ENCODE peak calls at places on chromosomes 3 and 15, in six cellular contexts. Q is NCI-H345; O is glutamatergic neuron; W is left lung; A is CD8-positive, alpha-beta memory T cell; G is KBM-7. R is an unnamed sample.

GRCh38 chr15:49815937-49816336 is 195.1 kb downstream of the DTWD1 start:
- DNase-seq in W (no peak), O (no peak), G (peak; percentile 54), A (no peak), Q (no peak), R (no peak)

GRCh38 chr3:38738630-38739395 is 77.2 kb downstream of the SCN10A start:
- DNase-seq in O (peak; percentile 62), A (no peak), Q (peak; percentile 17), W (no peak), G (peak; percentile 67), R (peak; percentile 39)

GRCh38 chr15:75712668-75713337 is at the start of gene CSPG4:
- DNase-seq in G (no peak), W (peak; percentile 82), Q (no peak), A (no peak), O (peak; percentile 58), R (no peak)

GRCh38 chr3:139457066-139457465 is 19.2 kb downstream of the RBP2 start:
- DNase-seq in W (no peak), Q (no peak), A (no peak), O (no peak), G (no peak), R (no peak)

GRCh38 chr3:36989000-36989399 is 3.9 kb downstream of the EPM2AIP1 start:
- DNase-seq in A (no peak), O (no peak), Q (no peak), G (peak; percentile 54), W (no peak), R (no peak)

GRCh38 chr3:188772886-188773285 is 398.9 kb upstream of the TPRG1 start:
- DNase-seq in A (no peak), W (no peak), O (no peak), Q (no peak), G (no peak), R (no peak)

GRCh38 chr3:190384241-190384863 is 3.6 kb upstream of the CLDN16 start:
- DNase-seq in Q (no peak), A (no peak), O (no peak), G (peak; percentile 65), W (no peak), R (peak; percentile 37)

GRCh38 chr3:72663429-72663828 is 184.8 kb downstream of the SHQ1 start:
- DNase-seq in O (no peak), W (no peak), A (no peak), Q (peak; percentile 86), G (no peak), R (no peak)

GRCh38 chr15:59528965-59529402 is 82.6 kb upstream of the GCNT3 start:
- DNase-seq in G (peak; percentile 75), W (peak; percentile 82), A (peak; percentile 51), O (peak; percentile 84), Q (peak; percentile 83), R (peak; percentile 81)

GRCh38 chr3:44995142-44995770 is 19.2 kb downstream of the EXOSC7 start:
- DNase-seq in G (no peak), O (no peak), A (no peak), Q (peak; percentile 23), W (no peak), R (no peak)

GRCh38 chr3:58999134-58999778 is 50.6 kb downstream of the CFAP20DC start:
- DNase-seq in A (no peak), O (no peak), W (no peak), Q (no peak), G (no peak), R (no peak)

GRCh38 chr3:115134648-115135347 is 12.3 kb downstream of the ZBTB20 start:
- DNase-seq in G (no peak), Q (no peak), W (no peak), O (no peak), A (no peak), R (no peak)

GRCh38 chr3:183298708-183299153 is 45.7 kb downstream of the B3GNT5 start:
- DNase-seq in W (peak; percentile 89), Q (peak; percentile 80), A (no peak), O (peak; percentile 65), G (peak; percentile 60), R (no peak)

GRCh38 chr15:91099616-91100560 is at the start of gene SV2B:
- DNase-seq in A (peak; percentile 28), O (peak; percentile 74), W (peak; percentile 81), G (peak; percentile 52), Q (peak; percentile 45), R (no peak)

GRCh38 chr15:63764912-63765311 is 68.8 kb downstream of the HERC1 start:
- DNase-seq in A (no peak), O (no peak), G (no peak), Q (no peak), W (no peak), R (no peak)

GRCh38 chr15:95953032-95953431 is 377.5 kb upstream of the NR2F2 start:
- DNase-seq in G (no peak), W (no peak), O (no peak), A (no peak), Q (no peak), R (no peak)

GRCh38 chr3:134348524-134348923 is 25.7 kb downstream of the AMOTL2 start:
- DNase-seq in G (no peak), Q (no peak), W (no peak), O (no peak), A (no peak), R (no peak)

GRCh38 chr3:126732281-126733060 is 28.4 kb downstream of the CHCHD6 start:
- DNase-seq in A (no peak), Q (no peak), O (no peak), G (no peak), W (no peak), R (no peak)

GRCh38 chr3:46905661-46906451 is 28.3 kb downstream of the PTH1R start:
- DNase-seq in A (no peak), W (no peak), O (no peak), Q (no peak), G (no peak), R (no peak)

GRCh38 chr3:129211772-129212171 is 28.1 kb upstream of the CNBP start:
- DNase-seq in Q (peak; percentile 44), A (no peak), W (peak; percentile 89), O (no peak), G (peak; percentile 57), R (no peak)

GRCh38 chr15:45641374-45641778 is 6.5 kb downstream of the SQOR start:
- DNase-seq in G (no peak), Q (no peak), A (no peak), O (no peak), W (no peak), R (no peak)

GRCh38 chr3:28841436-28841835 is 439.4 kb upstream of the RBMS3 start:
- DNase-seq in O (no peak), G (no peak), A (no peak), Q (no peak), W (no peak), R (no peak)

GRCh38 chr3:17307482-17307881 is 422.7 kb downstream of the PLCL2 start:
- DNase-seq in A (no peak), W (no peak), G (no peak), Q (no peak), O (no peak), R (no peak)

GRCh38 chr15:88878720-88879184 is 16.6 kb downstream of the HAPLN3 start:
- DNase-seq in O (peak; percentile 84), A (no peak), Q (peak; percentile 35), G (peak; percentile 76), W (peak; percentile 79), R (peak; percentile 49)

GRCh38 chr3:32842987-32843386 is 25.2 kb downstream of the TRIM71 start:
- DNase-seq in A (no peak), W (no peak), Q (no peak), G (no peak), O (no peak), R (no peak)

GRCh38 chr3:108202834-108203233 is 19.4 kb downstream of the IFT57 start:
- DNase-seq in Q (no peak), G (no peak), O (peak; percentile 16), A (no peak), W (peak; percentile 16), R (no peak)

GRCh38 chr3:104132566-104132997 is 1234.1 kb upstream of the ALCAM start:
- DNase-seq in W (no peak), Q (no peak), G (no peak), A (no peak), O (no peak), R (no peak)

GRCh38 chr3:172982731-172983364 is 158.2 kb downstream of the SPATA16 start:
- DNase-seq in Q (no peak), G (no peak), O (no peak), A (no peak), W (no peak), R (no peak)

GRCh38 chr3:80018375-80018774 is 250.6 kb upstream of the ROBO1 start:
- DNase-seq in O (no peak), G (no peak), W (no peak), A (no peak), Q (no peak), R (no peak)

GRCh38 chr3:191882289-191882688 is 421.3 kb downstream of the PYDC2 start:
- DNase-seq in A (no peak), W (no peak), Q (no peak), O (no peak), G (no peak), R (no peak)

GRCh38 chr3:101279162-101279561 is 41.2 kb downstream of the IMPG2 start:
- DNase-seq in G (no peak), Q (no peak), W (no peak), A (no peak), O (no peak), R (no peak)

GRCh38 chr15:41507820-41508290 is 5.8 kb downstream of the LTK start:
- DNase-seq in O (no peak), A (no peak), G (no peak), Q (no peak), W (no peak), R (no peak)

GRCh38 chr3:137071104-137071503 is 113.3 kb downstream of the IL20RB start:
- DNase-seq in Q (peak; percentile 7), A (no peak), O (no peak), W (no peak), G (no peak), R (no peak)

GRCh38 chr3:78917541-78917940 is 850.3 kb downstream of the ROBO1 start:
- DNase-seq in G (no peak), O (no peak), W (no peak), Q (no peak), A (no peak), R (no peak)

GRCh38 chr15:94930945-94931344 is 699.6 kb downstream of the MCTP2 start:
- DNase-seq in Q (no peak), A (no peak), O (no peak), G (no peak), W (no peak), R (no peak)

GRCh38 chr3:197083486-197083885 is 53.9 kb upstream of the MELTF start:
- DNase-seq in W (no peak), A (no peak), Q (peak; percentile 3), G (no peak), O (no peak), R (no peak)

GRCh38 chr15:60408438-60409105 is 10.8 kb upstream of the ANXA2 start:
- DNase-seq in W (no peak), O (no peak), A (peak; percentile 21), Q (no peak), G (peak; percentile 75), R (peak; percentile 44)

GRCh38 chr3:95539950-95540483 is 1274.4 kb upstream of the EPHA6 start:
- DNase-seq in G (no peak), A (no peak), O (no peak), W (no peak), Q (no peak), R (no peak)

R was measured in OCI-LY7.